ENCODE peak calls at places on chromosomes 11 and 22, in seven cellular contexts. I is nucleus accumbens; C is hypothalamus; B is activated naive CD8-positive, alpha-beta T cell treated with anti-CD3 and anti-CD28 coated beads, Interleukin-2, amount 50 U/mL, for 24 hours; K is RCC 7860; A is neuronal stem cell; Z is activated CD4-positive, alpha-beta T cell treated with anti-CD3 and anti-CD28 coated beads for 24 hours. H is an unnamed sample.

GRCh38 chr22:19666663-19667593 is 47.4 kb upstream of the SEPTIN5 start:
- DNase-seq in I (no peak), C (no peak), B (no peak), K (no peak), A (no peak), Z (no peak), H (no peak)

GRCh38 chr22:44050766-44051747 is 27.0 kb downstream of the PARVB start:
- DNase-seq in I (no peak), C (no peak), B (no peak), K (no peak), A (no peak), Z (no peak), H (no peak)

GRCh38 chr22:41021039-41021654 is 70.0 kb downstream of the RBX1 start:
- DNase-seq in I (no peak), C (no peak), B (no peak), K (no peak), A (no peak), Z (no peak), H (no peak)

GRCh38 chr22:29740216-29740615 is 20.4 kb downstream of the CABP7 start:
- DNase-seq in I (no peak), C (no peak), B (no peak), K (no peak), A (no peak), Z (no peak), H (no peak)

GRCh38 chr22:49735411-49736311 is 92.0 kb downstream of the BRD1 start:
- DNase-seq in I (no peak), C (no peak), B (no peak), K (no peak), A (peak), Z (no peak), H (no peak)

GRCh38 chr11:124536520-124536919 is 6.9 kb downstream of the OR8B12 start:
- DNase-seq in I (no peak), C (no peak), B (no peak), K (no peak), A (no peak), Z (no peak), H (no peak)

GRCh38 chr22:41913040-41913719 is 1.7 kb downstream of the SHISA8 start:
- DNase-seq in I (no peak), C (no peak), B (peak), K (no peak), A (no peak), Z (no peak), H (no peak)

GRCh38 chr11:8247312-8247711 is 16.4 kb downstream of the LMO1 start:
- DNase-seq in I (no peak), C (no peak), B (peak), K (no peak), A (no peak), Z (no peak), H (no peak)

GRCh38 chr22:30212363-30212995 is 34.1 kb downstream of the LIF start:
- DNase-seq in I (no peak), C (no peak), B (no peak), K (peak), A (no peak), Z (no peak), H (no peak)

GRCh38 chr11:17641792-17642350 is 77.5 kb upstream of the MYOD1 start:
- DNase-seq in I (no peak), C (no peak), B (no peak), K (no peak), A (no peak), Z (no peak), H (no peak)

GRCh38 chr22:31893460-31893859 is 50.9 kb upstream of the YWHAH start:
- DNase-seq in I (peak), C (peak), B (no peak), K (no peak), A (no peak), Z (no peak), H (no peak)